ENCODE peak calls at places on chromosomes 6 and 20, in nine cellular contexts. P, N, Q, J, G, W, H, C and U are unnamed samples. For H3K36me3 and H3K4me1, the result is how much of the 10 kb centered on the place peaks cover.

GRCh38 chr20:58718121-58718563 is 25.5 kb downstream of the NPEPL1 start:
- DNase-seq in P (no peak), N (peak), Q (no peak), J (no peak), G (no peak), W (no peak), H (peak), C (no peak), U (no peak)

GRCh38 chr6:108805611-108806181 is 42.5 kb upstream of the ARMC2 start:
- DNase-seq in P (no peak), N (no peak), Q (no peak), J (no peak), G (no peak), W (no peak), H (no peak), C (no peak), U (no peak)

GRCh38 chr6:125789167-125789566 is 1.6 kb upstream of the NCOA7 start:
- DNase-seq in P (no peak), N (no peak), Q (no peak), J (no peak), G (no peak), W (no peak), H (no peak), C (no peak), U (peak)

GRCh38 chr20:8076505-8077498 is 55.3 kb upstream of the PLCB1 start:
- DNase-seq in P (no peak), N (no peak), Q (no peak), J (peak), G (no peak), W (peak), H (no peak), C (no peak), U (no peak)

GRCh38 chr6:142341855-142342330 is 40.1 kb downstream of the ADGRG6 start:
- DNase-seq in P (no peak), N (no peak), Q (no peak), J (no peak), G (no peak), W (no peak), H (no peak), C (no peak), U (no peak)

GRCh38 chr6:108359901-108360882 is 65.3 kb downstream of the AFG1L start:
- DNase-seq in P (no peak), N (no peak), Q (peak), J (peak), G (no peak), W (no peak), H (no peak), C (no peak), U (no peak)

GRCh38 chr6:116737004-116737403 is 28.5 kb downstream of the FAM162B start:
- DNase-seq in P (no peak), N (no peak), Q (no peak), J (no peak), G (no peak), W (no peak), H (no peak), C (no peak), U (no peak)

GRCh38 chr6:107560657-107561056 is 70.7 kb downstream of the SOBP start:
- DNase-seq in P (no peak), N (no peak), Q (peak), J (no peak), G (peak), W (no peak), H (no peak), C (no peak), U (peak)

GRCh38 chr6:6916598-6916997 is 191.2 kb upstream of the RREB1 start:
- DNase-seq in P (no peak), N (no peak), Q (no peak), J (peak), G (no peak), W (no peak), H (no peak), C (no peak), U (no peak)

GRCh38 chr20:24086121-24086520 is 97.5 kb upstream of the GGTLC1 start:
- DNase-seq in P (no peak), N (no peak), Q (no peak), J (no peak), G (no peak), W (no peak), H (no peak), C (no peak), U (no peak)

GRCh38 chr20:3887870-3888614 is 1.1 kb upstream of the PANK2 start:
- DNase-seq in P (no peak), N (no peak), Q (peak), J (peak), G (peak), W (no peak), H (peak), C (peak), U (no peak)

GRCh38 chr6:43962458-43962857 is 164.8 kb downstream of the MRPL14 start:
- DNase-seq in P (no peak), N (no peak), Q (no peak), J (peak), G (no peak), W (no peak), H (no peak), C (no peak), U (no peak)

GRCh38 chr6:100458841-100459154 is 5.9 kb downstream of the SIM1 start:
- DNase-seq in P (no peak), N (no peak), Q (no peak), J (no peak), G (no peak), W (no peak), H (no peak), C (no peak), U (no peak)

GRCh38 chr6:24926192-24926591 is 9.6 kb downstream of the RIPOR2 start:
- DNase-seq in P (no peak), N (no peak), Q (no peak), J (no peak), G (no peak), W (no peak), H (no peak), C (no peak), U (no peak)

GRCh38 chr6:125088963-125089362 is 64.6 kb upstream of the TPD52L1 start:
- DNase-seq in P (no peak), N (no peak), Q (no peak), J (no peak), G (no peak), W (no peak), H (no peak), C (no peak), U (no peak)

GRCh38 chr6:41255638-41256246 is 27.6 kb downstream of the TREML4 start:
- DNase-seq in P (no peak), N (no peak), Q (no peak), J (no peak), G (no peak), W (no peak), H (no peak), C (no peak), U (no peak)

GRCh38 chr20:32538526-32538918 is 46.6 kb downstream of the NOL4L start:
- DNase-seq in P (no peak), N (peak), Q (peak), J (no peak), G (no peak), W (no peak), H (no peak), C (no peak), U (peak)

GRCh38 chr6:82494367-82494766 is 130.8 kb downstream of the TPBG start:
- DNase-seq in P (no peak), N (no peak), Q (no peak), J (peak), G (no peak), W (no peak), H (no peak), C (no peak), U (no peak)

GRCh38 chr6:145929037-145929633 is 35.0 kb downstream of the SHPRH start:
- DNase-seq in P (no peak), N (no peak), Q (peak), J (peak), G (no peak), W (no peak), H (no peak), C (peak), U (peak)

GRCh38 chr20:371755-372542 is 8.6 kb upstream of the TRIB3 start:
- DNase-seq in P (peak), N (no peak), Q (no peak), J (peak), G (peak), W (peak), H (peak), C (peak), U (peak)

GRCh38 chr20:42963796-42964195 is 225.9 kb downstream of the PTPRT start:
- DNase-seq in P (no peak), N (no peak), Q (no peak), J (no peak), G (no peak), W (no peak), H (no peak), C (no peak), U (no peak)

GRCh38 chr6:151763938-151764680 is 43.4 kb upstream of the ESR1 start:
- DNase-seq in P (peak), N (peak), Q (peak), J (peak), G (peak), W (peak), H (peak), C (peak), U (peak)

GRCh38 chr6:151760486-151760885 is 47.0 kb upstream of the ESR1 start:
- DNase-seq in P (no peak), N (no peak), Q (no peak), J (no peak), G (no peak), W (no peak), H (no peak), C (no peak), U (no peak)

GRCh38 chr6:151762817-151763216 is 44.7 kb upstream of the ESR1 start:
- DNase-seq in P (no peak), N (no peak), Q (no peak), J (no peak), G (no peak), W (no peak), H (no peak), C (no peak), U (no peak)

GRCh38 chr6:151763303-151763702 is 44.2 kb upstream of the ESR1 start:
- DNase-seq in P (no peak), N (no peak), Q (peak), J (peak), G (peak), W (no peak), H (no peak), C (no peak), U (no peak)

DNA sequence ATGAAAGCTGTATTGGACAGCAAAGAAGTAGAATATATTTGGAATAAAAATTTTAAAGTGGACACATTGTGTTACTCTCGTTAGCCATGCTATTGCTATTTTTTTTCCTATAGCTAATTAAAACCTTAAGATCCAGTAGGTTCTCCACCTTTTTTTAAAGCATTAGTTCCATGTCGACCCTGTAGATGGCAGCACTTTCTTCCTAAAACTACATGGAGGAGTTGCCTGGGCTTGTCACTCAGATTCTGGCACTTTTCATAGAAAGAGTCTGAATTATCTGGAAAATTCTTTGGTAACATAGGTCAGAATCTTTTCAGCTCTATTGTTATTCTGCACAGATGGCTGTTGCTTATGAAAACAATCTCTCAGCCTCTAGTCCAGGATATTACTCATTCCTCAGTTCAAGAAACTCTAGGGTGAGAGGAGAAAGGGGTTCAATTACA is 42.0 kb upstream of the ESR1 start:
- DNase-seq in P (no peak), N (peak), Q (peak), J (peak), G (peak), W (no peak), H (no peak), C (peak), U (peak)
- TF ChIP-seq CTCF in P (peak), N (peak), Q (peak), J (peak), G (peak), W (no peak), H (peak), C (peak), U (peak)

GRCh38 chr20:6014957-6015356 is 38.9 kb downstream of the LRRN4 start:
- DNase-seq in P (no peak), N (no peak), Q (no peak), J (no peak), G (no peak), W (no peak), H (no peak), C (no peak), U (no peak)

GRCh38 chr20:6007529-6008103 is 46.2 kb downstream of the LRRN4 start:
- DNase-seq in P (no peak), N (no peak), Q (no peak), J (no peak), G (no peak), W (no peak), H (no peak), C (no peak), U (peak)

GRCh38 chr20:6014017-6014416 is 39.8 kb downstream of the LRRN4 start:
- DNase-seq in P (no peak), N (no peak), Q (no peak), J (no peak), G (no peak), W (no peak), H (no peak), C (no peak), U (no peak)

GRCh38 chr20:6008254-6008653 is 45.6 kb downstream of the LRRN4 start:
- DNase-seq in P (no peak), N (no peak), Q (no peak), J (peak), G (peak), W (peak), H (peak), C (no peak), U (peak)

GRCh38 chr20:6012166-6012565 is 41.7 kb downstream of the LRRN4 start:
- DNase-seq in P (no peak), N (no peak), Q (no peak), J (no peak), G (no peak), W (no peak), H (no peak), C (no peak), U (no peak)
- H3K36me3 ChIP-seq in P (half or more), N (half or more), Q (under half), J (under half), G (under half), W (under half), H (half or more), C (under half), U (under half)

GRCh38 chr20:51438136-51438535 is 104.4 kb downstream of the NFATC2 start:
- DNase-seq in P (no peak), N (no peak), Q (no peak), J (no peak), G (no peak), W (no peak), H (no peak), C (no peak), U (no peak)
- H3K4me1 ChIP-seq in P (under half), N (under half), Q (under half), J (under half), G (under half), W (under half), H (under half), C (under half), U (under half)

GRCh38 chr6:106522557-106522956 is 106.7 kb downstream of the RTN4IP1 start:
- DNase-seq in P (no peak), N (no peak), Q (no peak), J (no peak), G (no peak), W (no peak), H (no peak), C (no peak), U (no peak)
- TF ChIP-seq CTCF in P (no peak), N (no peak), Q (no peak), J (no peak), G (no peak), W (no peak), H (no peak), C (no peak), U (no peak)

GRCh38 chr6:122461885-122462284 is 9.7 kb downstream of the SERINC1 start:
- DNase-seq in P (no peak), N (no peak), Q (no peak), J (no peak), G (no peak), W (no peak), H (no peak), C (no peak), U (no peak)
- H3K36me3 ChIP-seq in P (under half), N (under half), Q (under half), J (under half), G (under half), W (under half), H (under half), C (under half), U (under half)

GRCh38 chr6:71262914-71263313 is 25.7 kb upstream of the OGFRL1 start:
- DNase-seq in P (no peak), N (peak), Q (no peak), J (no peak), G (no peak), W (no peak), H (no peak), C (no peak), U (no peak)

DNA sequence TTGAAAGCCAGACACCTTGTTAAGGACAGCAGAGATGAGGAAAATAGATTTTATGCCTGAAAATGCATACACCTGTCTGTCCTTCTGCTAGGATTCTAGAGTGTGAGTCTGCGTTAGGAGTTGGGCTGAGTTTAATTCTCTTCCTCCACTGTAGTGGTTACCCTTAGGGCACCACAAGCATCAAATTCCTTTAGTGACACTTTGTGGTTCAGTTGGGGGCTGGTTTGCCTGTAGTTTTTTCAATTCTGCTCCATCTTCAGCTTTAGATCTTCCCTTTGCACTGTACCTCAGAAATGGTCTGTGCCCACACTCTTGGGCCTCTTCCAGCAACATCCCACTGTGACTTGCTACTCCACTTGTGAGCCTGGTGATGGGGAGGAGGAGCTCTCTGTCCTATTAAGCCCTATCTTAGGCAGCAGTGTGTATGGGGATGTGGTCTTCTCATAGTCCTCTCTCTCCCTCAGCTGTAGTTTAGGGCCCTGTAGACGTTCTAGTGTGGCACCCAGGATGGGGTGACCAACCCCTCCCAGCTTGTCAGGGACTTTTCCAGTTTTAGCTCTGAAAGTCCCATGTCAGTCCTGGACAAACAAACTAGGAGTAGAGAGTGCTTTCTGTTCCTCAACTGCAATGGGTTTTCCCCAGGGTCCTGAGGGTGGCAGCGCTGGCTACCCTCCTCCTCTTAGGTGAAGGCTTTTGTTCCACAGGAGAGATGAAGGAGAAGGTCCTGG is 19.7 kb upstream of the OGFRL1 start:
- DNase-seq in P (no peak), N (no peak), Q (no peak), J (no peak), G (no peak), W (no peak), H (no peak), C (no peak), U (no peak)
- H3K4me1 ChIP-seq in P (under half), N (under half), Q (under half), J (under half), G (under half), W (under half), H (under half), C (under half), U (under half)

GRCh38 chr6:617485-618100 is 39.3 kb downstream of the HUS1B start:
- DNase-seq in P (no peak), N (peak), Q (peak), J (no peak), G (no peak), W (no peak), H (no peak), C (no peak), U (no peak)
- TF ChIP-seq CTCF in P (no peak), N (peak), Q (peak), J (no peak), G (no peak), W (no peak), H (no peak), C (no peak), U (no peak)

GRCh38 chr20:45452772-45453171 is 16.8 kb upstream of the WFDC2 start:
- DNase-seq in P (no peak), N (no peak), Q (no peak), J (no peak), G (no peak), W (no peak), H (no peak), C (no peak), U (no peak)
- H3K36me3 ChIP-seq in P (under half), N (under half), Q (under half), J (under half), G (under half), W (under half), H (under half), C (under half), U (under half)

DNA sequence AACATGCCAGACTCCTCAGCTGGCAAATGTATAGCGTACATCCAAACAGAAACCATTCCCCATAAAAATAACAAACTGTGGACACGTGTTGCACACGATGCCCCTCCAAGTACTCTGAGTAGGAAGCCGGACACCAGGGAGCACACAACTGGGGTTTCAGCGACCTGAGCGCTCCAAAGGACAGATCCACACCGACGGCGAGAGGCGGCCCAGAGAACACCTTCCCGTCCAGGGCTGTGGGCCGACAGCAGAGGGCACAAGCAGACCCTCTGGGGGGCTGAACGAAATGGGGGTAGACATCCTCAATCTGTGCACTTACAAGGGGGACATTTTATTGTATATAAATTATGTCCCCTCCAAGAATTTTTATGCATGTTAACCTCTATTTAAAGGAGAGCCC is 24.7 kb downstream of the TAF4 start:
- DNase-seq in P (no peak), N (no peak), Q (no peak), J (no peak), G (no peak), W (no peak), H (no peak), C (no peak), U (no peak)
- H3K4me1 ChIP-seq in P (under half), N (under half), Q (under half), J (under half), G (under half), W (under half), H (under half), C (under half), U (under half)

DNA sequence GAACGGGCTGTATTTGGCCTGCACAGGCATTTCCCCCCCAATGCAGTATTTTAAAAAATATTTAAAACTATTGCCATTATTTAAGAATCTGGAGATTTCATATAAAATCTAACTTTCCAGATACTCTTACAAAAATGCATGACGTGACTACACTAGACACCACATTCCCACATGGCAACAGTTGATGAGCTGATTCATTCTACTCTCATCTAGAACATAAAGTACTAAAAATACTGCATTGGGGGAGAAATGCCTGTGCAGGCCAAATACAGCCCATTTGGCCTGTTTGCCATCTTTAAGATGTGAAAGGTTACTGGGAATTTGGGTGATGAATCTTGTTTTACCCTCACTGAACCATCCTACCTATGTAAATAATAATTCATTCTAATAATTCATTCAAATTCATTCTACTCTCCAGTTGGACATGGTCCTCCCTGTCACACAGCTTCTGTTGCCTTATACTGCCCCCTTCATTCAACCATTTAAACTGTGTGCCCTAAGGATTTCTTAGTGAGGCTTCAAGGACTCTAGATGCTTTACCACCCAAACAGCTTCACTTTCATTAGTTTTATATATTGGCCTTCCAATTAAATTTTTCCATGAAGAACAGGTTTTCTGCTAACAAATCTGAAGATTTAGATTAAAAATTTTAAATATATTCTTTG is 6.9 kb upstream of the ZSCAN16 start:
- DNase-seq in P (no peak), N (no peak), Q (peak), J (no peak), G (no peak), W (no peak), H (no peak), C (no peak), U (no peak)
- TF ChIP-seq CTCF in P (no peak), N (peak), Q (peak), J (no peak), G (no peak), W (no peak), H (no peak), C (no peak), U (no peak)